ENCODE peak calls at places on chromosomes 13 and 19, in nine cellular contexts. One of them, this sample, is unnamed.
A peak's percentile ranks its signal among the peaks of the same experiment; 100 is the strongest.

GRCh38 chr13:73879346-73880020 is 254.7 kb downstream of the KLF12 start:
- DNase-seq in H1: no peak
- DNase-seq in breast epithelium: no peak
- DNase-seq in GM12878: no peak
- DNase-seq in sigmoid colon: no peak
- DNase-seq in transverse colon: no peak
- DNase-seq in spleen: no peak
- DNase-seq in GM23338: no peak
- DNase-seq in stomach: no peak
- DNase-seq in this sample: no peak

GRCh38 chr13:77506874-77507273 is 28.6 kb upstream of the SCEL start:
- DNase-seq in H1: no peak
- DNase-seq in breast epithelium: no peak
- DNase-seq in GM12878: no peak
- DNase-seq in sigmoid colon: no peak
- DNase-seq in transverse colon: no peak
- DNase-seq in spleen: no peak
- DNase-seq in GM23338: no peak
- DNase-seq in stomach: no peak
- DNase-seq in this sample: no peak

GRCh38 chr13:110953833-110954532 is 39.1 kb upstream of the ANKRD10 start:
- DNase-seq in H1: no peak
- DNase-seq in breast epithelium: no peak
- DNase-seq in GM12878: no peak
- DNase-seq in sigmoid colon: no peak
- DNase-seq in transverse colon: no peak
- DNase-seq in spleen: no peak
- DNase-seq in GM23338: no peak
- DNase-seq in stomach: no peak
- DNase-seq in this sample: no peak

GRCh38 chr13:21638319-21639282 is 32.3 kb upstream of the FGF9 start:
- DNase-seq in H1: no peak
- DNase-seq in breast epithelium: no peak
- DNase-seq in GM12878: no peak
- DNase-seq in sigmoid colon: no peak
- DNase-seq in transverse colon: peak; percentile 43
- DNase-seq in spleen: no peak
- DNase-seq in GM23338: peak; percentile 49
- DNase-seq in stomach: no peak
- DNase-seq in this sample: no peak

GRCh38 chr19:41808663-41809566 is 12.5 kb downstream of the CEACAM3 start:
- DNase-seq in H1: no peak
- DNase-seq in breast epithelium: no peak
- DNase-seq in GM12878: no peak
- DNase-seq in sigmoid colon: no peak
- DNase-seq in transverse colon: peak; percentile 30
- DNase-seq in spleen: peak; percentile 87
- DNase-seq in GM23338: no peak
- DNase-seq in stomach: peak; percentile 29
- DNase-seq in this sample: no peak

GRCh38 chr13:87671031-87671823 is at the start of gene SLITRK5:
- DNase-seq in H1: no peak
- DNase-seq in breast epithelium: peak; percentile 64
- DNase-seq in GM12878: no peak
- DNase-seq in sigmoid colon: peak; percentile 80
- DNase-seq in transverse colon: peak; percentile 69
- DNase-seq in spleen: peak; percentile 89
- DNase-seq in GM23338: peak; percentile 85
- DNase-seq in stomach: peak; percentile 70
- DNase-seq in this sample: peak; percentile 93

GRCh38 chr19:1082165-1082927 is 12.8 kb downstream of the POLR2E start:
- DNase-seq in H1: peak; percentile 95
- DNase-seq in breast epithelium: peak; percentile 91
- DNase-seq in GM12878: no peak
- DNase-seq in sigmoid colon: no peak
- DNase-seq in transverse colon: peak; percentile 96
- DNase-seq in spleen: peak; percentile 90
- DNase-seq in GM23338: peak; percentile 98
- DNase-seq in stomach: peak; percentile 96
- DNase-seq in this sample: no peak

GRCh38 chr19:14136509-14137281 is at the start of gene ASF1B:
- DNase-seq in H1: peak; percentile 97
- DNase-seq in breast epithelium: peak; percentile 99
- DNase-seq in GM12878: peak; percentile 99
- DNase-seq in sigmoid colon: peak; percentile 100
- DNase-seq in transverse colon: peak; percentile 98
- DNase-seq in spleen: peak; percentile 99
- DNase-seq in GM23338: peak; percentile 99
- DNase-seq in stomach: peak; percentile 98
- DNase-seq in this sample: peak; percentile 100

GRCh38 chr13:25377244-25377962 is 5.6 kb downstream of the ATP8A2 start:
- DNase-seq in H1: no peak
- DNase-seq in breast epithelium: no peak
- DNase-seq in GM12878: no peak
- DNase-seq in sigmoid colon: no peak
- DNase-seq in transverse colon: no peak
- DNase-seq in spleen: no peak
- DNase-seq in GM23338: no peak
- DNase-seq in stomach: no peak
- DNase-seq in this sample: no peak

GRCh38 chr13:25371608-25372274 is at the start of gene ATP8A2:
- DNase-seq in H1: no peak
- DNase-seq in breast epithelium: no peak
- DNase-seq in GM12878: no peak
- DNase-seq in sigmoid colon: no peak
- DNase-seq in transverse colon: no peak
- DNase-seq in spleen: no peak
- DNase-seq in GM23338: peak; percentile 58
- DNase-seq in stomach: no peak
- DNase-seq in this sample: no peak

GRCh38 chr13:25378528-25378927 is 6.8 kb downstream of the ATP8A2 start:
- DNase-seq in H1: no peak
- DNase-seq in breast epithelium: no peak
- DNase-seq in GM12878: no peak
- DNase-seq in sigmoid colon: no peak
- DNase-seq in transverse colon: no peak
- DNase-seq in spleen: no peak
- DNase-seq in GM23338: no peak
- DNase-seq in stomach: no peak
- DNase-seq in this sample: no peak

GRCh38 chr13:25372275-25373081 is 704 bp downstream of the ATP8A2 start:
- DNase-seq in H1: no peak
- DNase-seq in breast epithelium: no peak
- DNase-seq in GM12878: no peak
- DNase-seq in sigmoid colon: no peak
- DNase-seq in transverse colon: no peak
- DNase-seq in spleen: no peak
- DNase-seq in GM23338: peak; percentile 64
- DNase-seq in stomach: no peak
- DNase-seq in this sample: no peak

DNA sequence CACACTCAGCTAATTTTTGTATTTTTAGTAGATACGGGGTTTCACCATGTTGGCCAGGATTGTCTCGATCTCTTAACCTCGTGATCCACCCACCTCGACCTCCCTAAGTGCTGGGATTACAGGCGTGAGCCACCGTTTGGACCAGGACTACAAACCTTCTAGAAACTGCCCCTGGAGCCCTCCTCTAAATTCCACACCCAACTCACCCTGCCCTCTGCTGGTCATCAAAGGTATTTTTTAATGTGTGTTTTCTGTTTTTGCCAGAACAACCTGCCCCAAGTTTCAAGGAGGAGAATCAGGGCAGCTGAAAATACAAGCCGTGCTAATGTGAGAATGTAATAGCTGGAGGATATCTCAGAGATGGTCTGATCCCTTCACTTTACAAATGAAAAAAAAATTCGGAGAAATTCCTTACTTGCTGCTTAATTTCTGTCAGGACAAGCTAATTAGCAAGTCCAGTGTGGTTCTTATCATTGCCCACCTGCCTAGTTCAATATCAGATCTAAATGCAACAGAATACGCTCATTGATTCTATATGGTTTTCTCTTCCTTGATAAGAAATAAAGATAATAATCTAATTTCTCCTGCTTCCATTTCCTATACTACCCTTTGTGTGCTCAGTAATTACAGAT is 4.1 kb downstream of the ATP8A2 start:
- DNase-seq in H1: no peak
- DNase-seq in breast epithelium: no peak
- DNase-seq in GM12878: no peak
- DNase-seq in sigmoid colon: no peak
- DNase-seq in transverse colon: peak; percentile 9
- DNase-seq in spleen: no peak
- DNase-seq in GM23338: peak; percentile 80
- DNase-seq in stomach: no peak
- DNase-seq in this sample: no peak
- H3K27me3 ChIP-seq in H1: peaks cover 35% of the 10 kb centered on the region
- H3K27me3 ChIP-seq in breast epithelium: no peaks in the 10 kb centered on the region
- H3K27me3 ChIP-seq in GM12878: peaks cover 8% of the 10 kb centered on the region
- H3K27me3 ChIP-seq in sigmoid colon: peaks cover 5% of the 10 kb centered on the region
- H3K27me3 ChIP-seq in transverse colon: peaks cover 59% of the 10 kb centered on the region
- H3K27me3 ChIP-seq in spleen: peaks cover 5% of the 10 kb centered on the region
- H3K27me3 ChIP-seq in GM23338: peaks cover 29% of the 10 kb centered on the region
- H3K27me3 ChIP-seq in stomach: peaks cover 46% of the 10 kb centered on the region
- H3K27me3 ChIP-seq in this sample: peaks cover 15% of the 10 kb centered on the region

DNA sequence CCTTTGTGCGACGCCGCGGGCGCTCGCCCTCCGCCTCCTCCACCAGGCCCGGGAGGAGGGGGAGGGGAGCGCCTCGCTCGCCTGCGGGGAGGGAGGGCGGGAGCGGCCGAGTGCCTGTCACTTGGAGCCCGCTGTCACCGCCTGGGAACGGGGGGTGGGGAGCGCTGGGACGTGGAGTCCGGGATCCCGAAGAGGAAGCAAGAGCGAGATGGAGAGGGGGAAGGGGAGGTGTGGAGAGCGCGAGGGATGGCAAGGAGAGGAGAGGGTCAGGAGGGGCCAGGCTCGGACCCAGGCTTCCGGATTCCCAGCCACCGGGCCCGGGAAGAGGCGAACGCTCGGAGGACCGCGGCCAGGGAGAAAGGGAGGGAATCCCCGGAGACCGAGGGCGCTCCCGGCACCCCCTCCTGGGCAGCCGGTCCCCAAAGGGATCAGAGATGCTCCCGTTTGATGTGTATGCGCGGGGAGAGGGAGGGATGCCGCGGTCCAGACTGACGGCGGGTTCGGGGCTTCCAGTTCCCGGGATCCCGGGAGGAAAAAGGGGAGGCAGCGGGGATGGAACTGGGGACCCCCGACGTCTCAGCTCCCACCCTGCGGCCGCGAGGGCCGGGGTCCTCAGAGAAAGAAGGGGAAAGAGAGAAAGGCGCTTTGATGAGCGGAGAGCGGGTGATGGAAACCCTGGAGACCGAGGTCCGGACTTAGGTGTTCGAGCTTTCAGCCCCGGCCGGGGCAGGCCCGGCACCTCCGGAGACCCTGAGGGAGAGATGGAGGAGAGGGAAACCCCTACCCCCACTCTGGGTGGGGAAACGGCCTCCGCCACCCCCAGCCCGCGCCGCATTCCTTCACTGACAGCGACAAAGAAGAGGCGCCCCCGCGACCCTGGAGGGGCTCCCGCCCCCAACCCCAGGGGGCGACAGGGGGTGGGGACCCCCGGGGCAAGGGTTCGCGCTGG is 4.7 kb upstream of the DPF1 start:
- DNase-seq in H1: no peak
- DNase-seq in breast epithelium: no peak
- DNase-seq in GM12878: no peak
- DNase-seq in sigmoid colon: no peak
- DNase-seq in transverse colon: no peak
- DNase-seq in spleen: no peak
- DNase-seq in GM23338: peak; percentile 87
- DNase-seq in stomach: no peak
- DNase-seq in this sample: no peak
- TF ChIP-seq POLR2AphosphoS5 in H1: no peak
- TF ChIP-seq POLR2AphosphoS5 in breast epithelium: no peak
- TF ChIP-seq POLR2AphosphoS5 in GM12878: no peak
- TF ChIP-seq POLR2AphosphoS5 in sigmoid colon: no peak
- TF ChIP-seq POLR2AphosphoS5 in transverse colon: no peak
- TF ChIP-seq POLR2AphosphoS5 in spleen: no peak
- TF ChIP-seq POLR2AphosphoS5 in GM23338: no peak
- TF ChIP-seq POLR2AphosphoS5 in stomach: no peak
- TF ChIP-seq POLR2AphosphoS5 in this sample: no peak

GRCh38 chr13:36979361-36980040 is 19.6 kb downstream of the ALG5 start:
- DNase-seq in H1: no peak
- DNase-seq in breast epithelium: no peak
- DNase-seq in GM12878: no peak
- DNase-seq in sigmoid colon: no peak
- DNase-seq in transverse colon: no peak
- DNase-seq in spleen: no peak
- DNase-seq in GM23338: no peak
- DNase-seq in stomach: no peak
- DNase-seq in this sample: no peak

GRCh38 chr13:36986462-36987240 is 12.5 kb downstream of the ALG5 start:
- DNase-seq in H1: no peak
- DNase-seq in breast epithelium: no peak
- DNase-seq in GM12878: no peak
- DNase-seq in sigmoid colon: no peak
- DNase-seq in transverse colon: no peak
- DNase-seq in spleen: no peak
- DNase-seq in GM23338: no peak
- DNase-seq in stomach: no peak
- DNase-seq in this sample: no peak

DNA sequence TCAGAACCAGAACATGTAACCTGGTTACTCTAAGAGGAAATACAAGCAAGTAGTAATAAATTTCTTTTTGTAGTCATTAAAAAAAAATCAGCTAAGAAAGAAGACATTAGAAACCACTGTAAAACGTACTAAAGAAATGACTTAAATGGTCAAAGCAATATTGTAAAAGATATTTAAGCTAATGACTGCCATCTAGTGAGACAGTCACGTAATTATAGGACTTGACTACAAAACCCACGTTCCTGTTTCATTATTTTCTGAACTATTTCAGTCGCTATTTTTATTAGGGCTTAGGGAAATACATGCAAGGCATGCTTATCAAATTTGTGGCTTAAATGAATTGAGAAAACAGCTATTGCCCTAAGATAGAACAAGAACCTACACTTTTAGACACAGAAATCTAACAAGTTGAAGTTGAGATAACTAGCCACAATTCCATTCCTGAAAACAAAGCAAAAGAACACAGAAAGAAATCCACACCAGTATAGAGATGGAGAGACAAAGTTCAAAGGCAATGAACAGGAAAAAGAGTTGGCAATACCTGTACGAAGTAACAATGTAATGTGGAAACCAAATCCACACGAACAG is 17.9 kb downstream of the ALG5 start:
- DNase-seq in H1: no peak
- DNase-seq in breast epithelium: no peak
- DNase-seq in GM12878: no peak
- DNase-seq in sigmoid colon: no peak
- DNase-seq in transverse colon: no peak
- DNase-seq in spleen: no peak
- DNase-seq in GM23338: peak; percentile 56
- DNase-seq in stomach: no peak
- DNase-seq in this sample: no peak
- TF ChIP-seq CTCF in H1: peak; percentile 44
- TF ChIP-seq CTCF in breast epithelium: peak; percentile 32
- TF ChIP-seq CTCF in GM12878: peak; percentile 25
- TF ChIP-seq CTCF in sigmoid colon: peak; percentile 43
- TF ChIP-seq CTCF in transverse colon: peak; percentile 50
- TF ChIP-seq CTCF in spleen: peak; percentile 11
- TF ChIP-seq CTCF in GM23338: peak; percentile 62
- TF ChIP-seq CTCF in stomach: peak; percentile 30
- TF ChIP-seq CTCF in this sample: peak; percentile 63

DNA sequence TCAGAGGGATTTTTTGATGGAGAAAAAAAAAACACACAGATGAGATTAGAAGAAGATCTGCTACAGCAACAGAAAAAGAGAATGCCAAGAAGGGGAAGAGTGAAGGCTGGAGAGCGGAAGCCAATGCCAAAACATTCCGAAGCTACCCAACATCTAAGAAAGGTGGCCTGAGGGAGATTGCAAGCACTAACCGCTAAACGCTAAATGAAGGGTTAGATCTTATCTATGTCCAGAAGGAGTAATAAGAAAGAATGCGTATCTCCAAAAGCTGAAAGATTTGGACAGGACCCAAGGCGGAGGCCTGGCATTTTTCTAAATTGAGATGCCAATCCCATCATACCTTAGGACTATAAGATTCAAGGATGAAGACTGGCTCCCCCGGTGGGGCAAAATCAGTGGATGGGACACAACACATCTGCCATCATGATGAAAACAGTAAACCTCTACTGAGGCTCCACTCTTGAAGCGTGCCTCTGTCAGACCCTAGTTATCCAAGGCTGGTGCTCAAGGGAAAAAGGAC is 15.6 kb upstream of the HMGB1 start:
- DNase-seq in H1: no peak
- DNase-seq in breast epithelium: no peak
- DNase-seq in GM12878: no peak
- DNase-seq in sigmoid colon: no peak
- DNase-seq in transverse colon: no peak
- DNase-seq in spleen: no peak
- DNase-seq in GM23338: no peak
- DNase-seq in stomach: no peak
- DNase-seq in this sample: no peak
- H3K27me3 ChIP-seq in H1: no peaks in the 10 kb centered on the region
- H3K27me3 ChIP-seq in breast epithelium: no peaks in the 10 kb centered on the region
- H3K27me3 ChIP-seq in GM12878: no peaks in the 10 kb centered on the region
- H3K27me3 ChIP-seq in sigmoid colon: no peaks in the 10 kb centered on the region
- H3K27me3 ChIP-seq in transverse colon: no peaks in the 10 kb centered on the region
- H3K27me3 ChIP-seq in spleen: no peaks in the 10 kb centered on the region
- H3K27me3 ChIP-seq in GM23338: no peaks in the 10 kb centered on the region
- H3K27me3 ChIP-seq in stomach: no peaks in the 10 kb centered on the region
- H3K27me3 ChIP-seq in this sample: no peaks in the 10 kb centered on the region

This sample was measured in esophagus muscularis mucosa.